ENCODE peak calls at places on chromosomes 7 and 10, in seven cellular contexts. One of them, this sample, is unnamed.

GRCh38 chr10:113087082-113088029 is 137.3 kb downstream of the TCF7L2 start:
- DNase-seq in neural progenitor cell: no peak
- DNase-seq in CD8-positive, alpha-beta memory T cell: no peak
- DNase-seq in A549: peak; percentile 98
- DNase-seq in uterus: peak; percentile 71
- DNase-seq in right lobe of liver: no peak
- DNase-seq in SK-N-SH: no peak
- DNase-seq in this sample: no peak

GRCh38 chr10:53023411-53023810 is 250.8 kb upstream of the MBL2 start:
- DNase-seq in neural progenitor cell: no peak
- DNase-seq in CD8-positive, alpha-beta memory T cell: no peak
- DNase-seq in A549: no peak
- DNase-seq in uterus: no peak
- DNase-seq in right lobe of liver: no peak
- DNase-seq in SK-N-SH: no peak
- DNase-seq in this sample: no peak

GRCh38 chr10:93475871-93476270 is 6.3 kb downstream of the MYOF start:
- DNase-seq in neural progenitor cell: no peak
- DNase-seq in CD8-positive, alpha-beta memory T cell: no peak
- DNase-seq in A549: peak; percentile 97
- DNase-seq in uterus: no peak
- DNase-seq in right lobe of liver: no peak
- DNase-seq in SK-N-SH: no peak
- DNase-seq in this sample: no peak

GRCh38 chr10:8084799-8085198 is 30.3 kb downstream of the GATA3 start:
- DNase-seq in neural progenitor cell: no peak
- DNase-seq in CD8-positive, alpha-beta memory T cell: no peak
- DNase-seq in A549: no peak
- DNase-seq in uterus: no peak
- DNase-seq in right lobe of liver: no peak
- DNase-seq in SK-N-SH: no peak
- DNase-seq in this sample: no peak

GRCh38 chr7:75595766-75596165 is 103.6 kb downstream of the SPDYE5 start:
- DNase-seq in neural progenitor cell: no peak
- DNase-seq in CD8-positive, alpha-beta memory T cell: no peak
- DNase-seq in A549: no peak
- DNase-seq in uterus: no peak
- DNase-seq in right lobe of liver: no peak
- DNase-seq in SK-N-SH: no peak
- DNase-seq in this sample: no peak

GRCh38 chr10:7529638-7530037 is 118.8 kb upstream of the SFMBT2 start:
- DNase-seq in neural progenitor cell: peak; percentile 32
- DNase-seq in CD8-positive, alpha-beta memory T cell: no peak
- DNase-seq in A549: peak; percentile 44
- DNase-seq in uterus: no peak
- DNase-seq in right lobe of liver: no peak
- DNase-seq in SK-N-SH: peak; percentile 67
- DNase-seq in this sample: peak; percentile 42

GRCh38 chr10:48885376-48885775 is 54.3 kb downstream of the LRRC18 start:
- DNase-seq in neural progenitor cell: peak; percentile 43
- DNase-seq in CD8-positive, alpha-beta memory T cell: no peak
- DNase-seq in A549: peak; percentile 44
- DNase-seq in uterus: no peak
- DNase-seq in right lobe of liver: no peak
- DNase-seq in SK-N-SH: peak; percentile 70
- DNase-seq in this sample: no peak

GRCh38 chr10:53904506-53905241 is 896.4 kb downstream of the PCDH15 start:
- DNase-seq in neural progenitor cell: no peak
- DNase-seq in CD8-positive, alpha-beta memory T cell: no peak
- DNase-seq in A549: no peak
- DNase-seq in uterus: no peak
- DNase-seq in right lobe of liver: no peak
- DNase-seq in SK-N-SH: no peak
- DNase-seq in this sample: no peak

GRCh38 chr7:104945599-104945956 is 68.4 kb upstream of the KMT2E start:
- DNase-seq in neural progenitor cell: no peak
- DNase-seq in CD8-positive, alpha-beta memory T cell: no peak
- DNase-seq in A549: no peak
- DNase-seq in uterus: no peak
- DNase-seq in right lobe of liver: no peak
- DNase-seq in SK-N-SH: no peak
- DNase-seq in this sample: no peak

GRCh38 chr7:135291809-135292253 is 58.2 kb downstream of the STRA8 start:
- DNase-seq in neural progenitor cell: no peak
- DNase-seq in CD8-positive, alpha-beta memory T cell: no peak
- DNase-seq in A549: peak; percentile 91
- DNase-seq in uterus: no peak
- DNase-seq in right lobe of liver: no peak
- DNase-seq in SK-N-SH: no peak
- DNase-seq in this sample: no peak

GRCh38 chr10:7563368-7563767 is 103.4 kb downstream of the ITIH5 start:
- DNase-seq in neural progenitor cell: no peak
- DNase-seq in CD8-positive, alpha-beta memory T cell: no peak
- DNase-seq in A549: no peak
- DNase-seq in uterus: peak; percentile 70
- DNase-seq in right lobe of liver: no peak
- DNase-seq in SK-N-SH: no peak
- DNase-seq in this sample: no peak

GRCh38 chr10:14184841-14185500 is 145.8 kb downstream of the FRMD4A start:
- DNase-seq in neural progenitor cell: peak; percentile 54
- DNase-seq in CD8-positive, alpha-beta memory T cell: peak; percentile 34
- DNase-seq in A549: no peak
- DNase-seq in uterus: no peak
- DNase-seq in right lobe of liver: no peak
- DNase-seq in SK-N-SH: no peak
- DNase-seq in this sample: no peak

GRCh38 chr7:124813962-124814798 is 48.6 kb upstream of the GPR37 start:
- DNase-seq in neural progenitor cell: no peak
- DNase-seq in CD8-positive, alpha-beta memory T cell: no peak
- DNase-seq in A549: no peak
- DNase-seq in uterus: no peak
- DNase-seq in right lobe of liver: no peak
- DNase-seq in SK-N-SH: no peak
- DNase-seq in this sample: no peak

GRCh38 chr10:47421057-47421952 is 37.2 kb upstream of the ZNF488 start:
- DNase-seq in neural progenitor cell: no peak
- DNase-seq in CD8-positive, alpha-beta memory T cell: no peak
- DNase-seq in A549: no peak
- DNase-seq in uterus: no peak
- DNase-seq in right lobe of liver: no peak
- DNase-seq in SK-N-SH: no peak
- DNase-seq in this sample: no peak

GRCh38 chr7:35721288-35721687 is 26.4 kb upstream of the HERPUD2 start:
- DNase-seq in neural progenitor cell: no peak
- DNase-seq in CD8-positive, alpha-beta memory T cell: no peak
- DNase-seq in A549: no peak
- DNase-seq in uterus: no peak
- DNase-seq in right lobe of liver: no peak
- DNase-seq in SK-N-SH: no peak
- DNase-seq in this sample: no peak

GRCh38 chr10:49200859-49201258 is 12.7 kb upstream of the TMEM273 start:
- DNase-seq in neural progenitor cell: no peak
- DNase-seq in CD8-positive, alpha-beta memory T cell: no peak
- DNase-seq in A549: no peak
- DNase-seq in uterus: no peak
- DNase-seq in right lobe of liver: no peak
- DNase-seq in SK-N-SH: no peak
- DNase-seq in this sample: no peak

GRCh38 chr10:125112697-125113494 is 47.5 kb downstream of the CTBP2 start:
- DNase-seq in neural progenitor cell: no peak
- DNase-seq in CD8-positive, alpha-beta memory T cell: no peak
- DNase-seq in A549: no peak
- DNase-seq in uterus: no peak
- DNase-seq in right lobe of liver: no peak
- DNase-seq in SK-N-SH: no peak
- DNase-seq in this sample: no peak

GRCh38 chr7:84674236-84674913 is 479.8 kb upstream of the SEMA3A start:
- DNase-seq in neural progenitor cell: no peak
- DNase-seq in CD8-positive, alpha-beta memory T cell: no peak
- DNase-seq in A549: no peak
- DNase-seq in uterus: no peak
- DNase-seq in right lobe of liver: no peak
- DNase-seq in SK-N-SH: no peak
- DNase-seq in this sample: no peak

GRCh38 chr10:30215631-30216030 is 133.4 kb downstream of the MTPAP start:
- DNase-seq in neural progenitor cell: no peak
- DNase-seq in CD8-positive, alpha-beta memory T cell: no peak
- DNase-seq in A549: no peak
- DNase-seq in uterus: no peak
- DNase-seq in right lobe of liver: no peak
- DNase-seq in SK-N-SH: no peak
- DNase-seq in this sample: no peak

GRCh38 chr10:32983333-32983909 is 25.4 kb upstream of the ITGB1 start:
- DNase-seq in neural progenitor cell: no peak
- DNase-seq in CD8-positive, alpha-beta memory T cell: peak; percentile 25
- DNase-seq in A549: peak; percentile 88
- DNase-seq in uterus: no peak
- DNase-seq in right lobe of liver: peak; percentile 66
- DNase-seq in SK-N-SH: peak; percentile 46
- DNase-seq in this sample: no peak
- H3K27ac ChIP-seq in neural progenitor cell: no peak overlapping the region
- H3K27ac ChIP-seq in CD8-positive, alpha-beta memory T cell: no peak overlapping the region
- H3K27ac ChIP-seq in A549: peak overlapping the region; percentile 96
- H3K27ac ChIP-seq in uterus: peak overlapping the region; percentile 98
- H3K27ac ChIP-seq in right lobe of liver: peak overlapping the region; percentile 98
- H3K27ac ChIP-seq in SK-N-SH: peak overlapping the region; percentile 85
- H3K27ac ChIP-seq in this sample: no peak overlapping the region

GRCh38 chr7:4787541-4787940 is 12.1 kb downstream of the AP5Z1 start:
- DNase-seq in neural progenitor cell: no peak
- DNase-seq in CD8-positive, alpha-beta memory T cell: no peak
- DNase-seq in A549: no peak
- DNase-seq in uterus: no peak
- DNase-seq in right lobe of liver: no peak
- DNase-seq in SK-N-SH: no peak
- DNase-seq in this sample: no peak

GRCh38 chr7:4785371-4785770 is 9.9 kb downstream of the AP5Z1 start:
- DNase-seq in neural progenitor cell: no peak
- DNase-seq in CD8-positive, alpha-beta memory T cell: no peak
- DNase-seq in A549: no peak
- DNase-seq in uterus: no peak
- DNase-seq in right lobe of liver: no peak
- DNase-seq in SK-N-SH: no peak
- DNase-seq in this sample: no peak

GRCh38 chr7:4787947-4788626 is 12.7 kb downstream of the AP5Z1 start:
- DNase-seq in neural progenitor cell: no peak
- DNase-seq in CD8-positive, alpha-beta memory T cell: no peak
- DNase-seq in A549: no peak
- DNase-seq in uterus: no peak
- DNase-seq in right lobe of liver: no peak
- DNase-seq in SK-N-SH: no peak
- DNase-seq in this sample: no peak

GRCh38 chr7:4784799-4785198 is 9.4 kb downstream of the AP5Z1 start:
- DNase-seq in neural progenitor cell: no peak
- DNase-seq in CD8-positive, alpha-beta memory T cell: no peak
- DNase-seq in A549: no peak
- DNase-seq in uterus: no peak
- DNase-seq in right lobe of liver: no peak
- DNase-seq in SK-N-SH: no peak
- DNase-seq in this sample: no peak

DNA sequence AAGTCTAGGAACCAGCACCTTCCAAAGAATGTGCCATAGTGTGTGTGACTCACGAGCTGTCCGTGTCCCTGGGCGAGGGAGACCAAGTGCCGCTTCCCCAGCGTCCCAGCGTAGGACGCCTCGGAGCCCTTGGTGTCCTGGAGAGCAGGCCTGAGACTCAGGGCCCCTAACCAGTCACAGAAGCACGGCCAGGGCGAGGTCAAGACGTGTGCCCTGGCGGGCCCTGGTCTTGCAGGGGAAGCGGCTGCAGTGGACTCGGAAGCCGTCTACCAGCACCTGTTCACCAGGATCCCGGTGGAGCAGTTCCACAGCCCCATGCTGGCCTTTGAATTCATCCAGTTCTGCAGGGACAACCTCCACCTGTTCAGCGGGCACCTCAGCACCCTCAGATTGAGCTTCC is 10.6 kb downstream of the AP5Z1 start:
- DNase-seq in neural progenitor cell: no peak
- DNase-seq in CD8-positive, alpha-beta memory T cell: no peak
- DNase-seq in A549: no peak
- DNase-seq in uterus: no peak
- DNase-seq in right lobe of liver: no peak
- DNase-seq in SK-N-SH: no peak
- DNase-seq in this sample: no peak
- H3K27ac ChIP-seq in neural progenitor cell: no peak overlapping the region
- H3K27ac ChIP-seq in CD8-positive, alpha-beta memory T cell: no peak overlapping the region
- H3K27ac ChIP-seq in A549: no peak overlapping the region
- H3K27ac ChIP-seq in uterus: no peak overlapping the region
- H3K27ac ChIP-seq in right lobe of liver: no peak overlapping the region
- H3K27ac ChIP-seq in SK-N-SH: no peak overlapping the region
- H3K27ac ChIP-seq in this sample: no peak overlapping the region

DNA sequence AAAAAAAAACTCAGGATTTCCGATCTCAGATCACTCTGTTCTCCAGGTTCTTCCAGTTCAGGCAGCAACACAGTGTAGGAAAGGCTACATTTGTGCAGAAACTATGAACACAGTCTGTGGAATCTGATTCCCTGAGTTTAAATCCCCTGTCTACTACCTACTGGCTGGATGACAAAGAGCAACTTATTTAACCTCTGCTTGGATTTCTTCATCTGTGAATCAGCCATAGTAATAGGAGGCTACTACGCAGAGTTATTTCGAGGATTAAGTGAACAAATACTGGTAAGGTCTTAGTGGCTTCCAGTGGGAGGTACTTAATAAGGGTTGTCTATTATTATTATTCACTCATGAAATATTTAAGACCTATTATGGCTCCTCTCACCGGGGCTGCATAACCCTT is 44.3 kb upstream of the PDCD4 start:
- DNase-seq in neural progenitor cell: no peak
- DNase-seq in CD8-positive, alpha-beta memory T cell: no peak
- DNase-seq in A549: no peak
- DNase-seq in uterus: no peak
- DNase-seq in right lobe of liver: no peak
- DNase-seq in SK-N-SH: no peak
- DNase-seq in this sample: no peak
- H3K27ac ChIP-seq in neural progenitor cell: no peak overlapping the region
- H3K27ac ChIP-seq in CD8-positive, alpha-beta memory T cell: no peak overlapping the region
- H3K27ac ChIP-seq in A549: no peak overlapping the region
- H3K27ac ChIP-seq in uterus: peak overlapping the region; percentile 94
- H3K27ac ChIP-seq in right lobe of liver: no peak overlapping the region
- H3K27ac ChIP-seq in SK-N-SH: no peak overlapping the region
- H3K27ac ChIP-seq in this sample: no peak overlapping the region

DNA sequence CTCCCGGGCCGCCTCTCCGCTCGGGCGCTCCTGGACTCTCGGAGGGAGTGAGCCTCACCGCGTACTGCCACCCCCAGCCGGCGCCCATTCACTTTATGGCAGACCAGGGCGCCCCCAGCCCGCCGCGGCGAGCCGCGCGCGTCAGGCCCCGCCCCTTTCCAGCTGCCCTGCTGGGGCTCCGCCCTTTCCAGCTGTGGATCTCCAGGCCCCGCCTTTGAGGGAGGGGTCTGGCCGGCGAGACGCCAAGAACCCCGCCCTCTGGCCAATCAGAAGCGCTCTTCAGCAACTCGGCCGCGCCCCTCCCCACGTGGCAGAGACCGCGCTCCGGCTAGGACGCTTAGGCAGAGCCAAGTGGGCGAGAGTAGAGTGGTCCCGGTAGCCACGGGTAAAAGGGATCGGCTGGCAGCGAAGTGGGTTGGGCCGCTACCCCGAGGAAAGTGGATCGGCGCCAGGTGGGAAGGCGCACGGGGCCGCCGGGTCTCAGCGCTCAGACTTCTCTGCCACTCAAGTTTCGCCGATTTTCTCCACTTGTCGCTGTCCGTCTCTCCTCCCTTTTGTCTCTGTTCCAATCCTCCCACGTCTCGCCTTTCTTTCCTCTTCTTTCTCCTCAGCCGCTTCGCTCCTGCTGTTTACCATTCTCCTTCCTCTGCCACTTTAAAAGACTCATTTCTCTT is at the start of gene PITX3:
- DNase-seq in neural progenitor cell: peak; percentile 99
- DNase-seq in CD8-positive, alpha-beta memory T cell: peak; percentile 92
- DNase-seq in A549: peak; percentile 89
- DNase-seq in uterus: peak; percentile 96
- DNase-seq in right lobe of liver: peak; percentile 87
- DNase-seq in SK-N-SH: peak; percentile 99
- DNase-seq in this sample: peak; percentile 35
- H3K27ac ChIP-seq in neural progenitor cell: no peak within 1 kb of the TSS
- H3K27ac ChIP-seq in CD8-positive, alpha-beta memory T cell: no peak within 1 kb of the TSS
- H3K27ac ChIP-seq in A549: peak within 1 kb of the TSS; percentile 62
- H3K27ac ChIP-seq in uterus: no peak within 1 kb of the TSS
- H3K27ac ChIP-seq in right lobe of liver: no peak within 1 kb of the TSS
- H3K27ac ChIP-seq in SK-N-SH: no peak within 1 kb of the TSS
- H3K27ac ChIP-seq in this sample: no peak within 1 kb of the TSS

This sample was measured in caudate nucleus.